ENCODE peak calls at places on chromosomes 11 and 22, in seven cellular contexts. One of them, this sample, is unnamed.

GRCh38 chr22:32725369-32725988 is 76.0 kb upstream of the TIMP3 start:
- DNase-seq in fibroblast of mammary gland: peak; percentile 54
- DNase-seq in endothelial cell: no peak
- DNase-seq in foreskin fibroblast: no peak
- DNase-seq in cardiac muscle cell: no peak
- DNase-seq in RWPE1: no peak
- DNase-seq in AG09319: no peak
- DNase-seq in this sample: no peak

GRCh38 chr11:126519653-126520573 is 164.4 kb downstream of the ST3GAL4 start:
- DNase-seq in fibroblast of mammary gland: no peak
- DNase-seq in endothelial cell: no peak
- DNase-seq in foreskin fibroblast: no peak
- DNase-seq in cardiac muscle cell: no peak
- DNase-seq in RWPE1: no peak
- DNase-seq in AG09319: no peak
- DNase-seq in this sample: no peak

GRCh38 chr11:131910491-131911387 is 540.3 kb downstream of the NTM start:
- DNase-seq in fibroblast of mammary gland: peak; percentile 38
- DNase-seq in endothelial cell: peak; percentile 57
- DNase-seq in foreskin fibroblast: peak; percentile 76
- DNase-seq in cardiac muscle cell: peak; percentile 56
- DNase-seq in RWPE1: peak; percentile 22
- DNase-seq in AG09319: no peak
- DNase-seq in this sample: peak; percentile 69

GRCh38 chr11:121892863-121893262 is 223.2 kb downstream of the BLID start:
- DNase-seq in fibroblast of mammary gland: peak; percentile 56
- DNase-seq in endothelial cell: no peak
- DNase-seq in foreskin fibroblast: peak; percentile 71
- DNase-seq in cardiac muscle cell: peak; percentile 30
- DNase-seq in RWPE1: no peak
- DNase-seq in AG09319: no peak
- DNase-seq in this sample: no peak

GRCh38 chr11:14029415-14029814 is 66.9 kb downstream of the SPON1 start:
- DNase-seq in fibroblast of mammary gland: no peak
- DNase-seq in endothelial cell: no peak
- DNase-seq in foreskin fibroblast: no peak
- DNase-seq in cardiac muscle cell: peak; percentile 3
- DNase-seq in RWPE1: no peak
- DNase-seq in AG09319: no peak
- DNase-seq in this sample: peak; percentile 14

GRCh38 chr11:29208117-29208516 is 808.7 kb downstream of the KCNA4 start:
- DNase-seq in fibroblast of mammary gland: no peak
- DNase-seq in endothelial cell: no peak
- DNase-seq in foreskin fibroblast: no peak
- DNase-seq in cardiac muscle cell: peak; percentile 25
- DNase-seq in RWPE1: no peak
- DNase-seq in AG09319: no peak
- DNase-seq in this sample: no peak

GRCh38 chr11:2708151-2708581 is 8.4 kb upstream of the KCNQ1OT1 start:
- DNase-seq in fibroblast of mammary gland: no peak
- DNase-seq in endothelial cell: no peak
- DNase-seq in foreskin fibroblast: peak; percentile 36
- DNase-seq in cardiac muscle cell: peak; percentile 55
- DNase-seq in RWPE1: no peak
- DNase-seq in AG09319: no peak
- DNase-seq in this sample: no peak

GRCh38 chr22:29200901-29201300 is 4.8 kb upstream of the EMID1 start:
- DNase-seq in fibroblast of mammary gland: no peak
- DNase-seq in endothelial cell: no peak
- DNase-seq in foreskin fibroblast: no peak
- DNase-seq in cardiac muscle cell: no peak
- DNase-seq in RWPE1: no peak
- DNase-seq in AG09319: no peak
- DNase-seq in this sample: no peak

GRCh38 chr11:74755395-74755995 is 6.8 kb downstream of the RNF169 start:
- DNase-seq in fibroblast of mammary gland: peak; percentile 27
- DNase-seq in endothelial cell: no peak
- DNase-seq in foreskin fibroblast: no peak
- DNase-seq in cardiac muscle cell: no peak
- DNase-seq in RWPE1: no peak
- DNase-seq in AG09319: no peak
- DNase-seq in this sample: no peak

GRCh38 chr11:74371269-74372039 is 26.8 kb downstream of the PGM2L1 start:
- DNase-seq in fibroblast of mammary gland: peak; percentile 13
- DNase-seq in endothelial cell: no peak
- DNase-seq in foreskin fibroblast: peak; percentile 49
- DNase-seq in cardiac muscle cell: peak; percentile 21
- DNase-seq in RWPE1: peak; percentile 38
- DNase-seq in AG09319: peak; percentile 3
- DNase-seq in this sample: no peak

GRCh38 chr11:15434529-15434928 is 319.8 kb downstream of the INSC start:
- DNase-seq in fibroblast of mammary gland: no peak
- DNase-seq in endothelial cell: no peak
- DNase-seq in foreskin fibroblast: no peak
- DNase-seq in cardiac muscle cell: no peak
- DNase-seq in RWPE1: no peak
- DNase-seq in AG09319: no peak
- DNase-seq in this sample: no peak

GRCh38 chr11:12053606-12054361 is 45.4 kb upstream of the DKK3 start:
- DNase-seq in fibroblast of mammary gland: peak; percentile 91
- DNase-seq in endothelial cell: no peak
- DNase-seq in foreskin fibroblast: peak; percentile 53
- DNase-seq in cardiac muscle cell: peak; percentile 81
- DNase-seq in RWPE1: no peak
- DNase-seq in AG09319: peak; percentile 39
- DNase-seq in this sample: no peak

GRCh38 chr11:134142536-134142935 is 73.7 kb downstream of the JAM3 start:
- DNase-seq in fibroblast of mammary gland: peak; percentile 61
- DNase-seq in endothelial cell: no peak
- DNase-seq in foreskin fibroblast: peak; percentile 44
- DNase-seq in cardiac muscle cell: peak; percentile 65
- DNase-seq in RWPE1: no peak
- DNase-seq in AG09319: no peak
- DNase-seq in this sample: no peak

GRCh38 chr11:8250981-8251620 is 12.6 kb downstream of the LMO1 start:
- DNase-seq in fibroblast of mammary gland: no peak
- DNase-seq in endothelial cell: no peak
- DNase-seq in foreskin fibroblast: no peak
- DNase-seq in cardiac muscle cell: no peak
- DNase-seq in RWPE1: no peak
- DNase-seq in AG09319: no peak
- DNase-seq in this sample: no peak

GRCh38 chr11:109865558-109866186 is 227.5 kb upstream of the ZC3H12C start:
- DNase-seq in fibroblast of mammary gland: no peak
- DNase-seq in endothelial cell: no peak
- DNase-seq in foreskin fibroblast: no peak
- DNase-seq in cardiac muscle cell: no peak
- DNase-seq in RWPE1: no peak
- DNase-seq in AG09319: no peak
- DNase-seq in this sample: no peak

GRCh38 chr11:45736424-45736823 is 68.5 kb upstream of the SLC35C1 start:
- DNase-seq in fibroblast of mammary gland: peak; percentile 64
- DNase-seq in endothelial cell: no peak
- DNase-seq in foreskin fibroblast: peak; percentile 14
- DNase-seq in cardiac muscle cell: peak; percentile 66
- DNase-seq in RWPE1: peak; percentile 75
- DNase-seq in AG09319: no peak
- DNase-seq in this sample: no peak

GRCh38 chr11:43930868-43931716 is 11.3 kb upstream of the C11orf96 start:
- DNase-seq in fibroblast of mammary gland: peak; percentile 61
- DNase-seq in endothelial cell: no peak
- DNase-seq in foreskin fibroblast: peak; percentile 44
- DNase-seq in cardiac muscle cell: peak; percentile 68
- DNase-seq in RWPE1: no peak
- DNase-seq in AG09319: no peak
- DNase-seq in this sample: no peak

GRCh38 chr11:973237-973636 is 47.6 kb downstream of the AP2A2 start:
- DNase-seq in fibroblast of mammary gland: no peak
- DNase-seq in endothelial cell: no peak
- DNase-seq in foreskin fibroblast: no peak
- DNase-seq in cardiac muscle cell: no peak
- DNase-seq in RWPE1: no peak
- DNase-seq in AG09319: no peak
- DNase-seq in this sample: no peak

GRCh38 chr11:978073-978720 is 52.5 kb downstream of the AP2A2 start:
- DNase-seq in fibroblast of mammary gland: no peak
- DNase-seq in endothelial cell: no peak
- DNase-seq in foreskin fibroblast: no peak
- DNase-seq in cardiac muscle cell: no peak
- DNase-seq in RWPE1: no peak
- DNase-seq in AG09319: no peak
- DNase-seq in this sample: no peak

GRCh38 chr11:978781-979180 is 53.1 kb downstream of the AP2A2 start:
- DNase-seq in fibroblast of mammary gland: no peak
- DNase-seq in endothelial cell: no peak
- DNase-seq in foreskin fibroblast: no peak
- DNase-seq in cardiac muscle cell: no peak
- DNase-seq in RWPE1: no peak
- DNase-seq in AG09319: no peak
- DNase-seq in this sample: no peak

GRCh38 chr11:976431-977160 is 50.9 kb downstream of the AP2A2 start:
- DNase-seq in fibroblast of mammary gland: peak; percentile 71
- DNase-seq in endothelial cell: no peak
- DNase-seq in foreskin fibroblast: peak; percentile 82
- DNase-seq in cardiac muscle cell: peak; percentile 70
- DNase-seq in RWPE1: no peak
- DNase-seq in AG09319: no peak
- DNase-seq in this sample: no peak

DNA sequence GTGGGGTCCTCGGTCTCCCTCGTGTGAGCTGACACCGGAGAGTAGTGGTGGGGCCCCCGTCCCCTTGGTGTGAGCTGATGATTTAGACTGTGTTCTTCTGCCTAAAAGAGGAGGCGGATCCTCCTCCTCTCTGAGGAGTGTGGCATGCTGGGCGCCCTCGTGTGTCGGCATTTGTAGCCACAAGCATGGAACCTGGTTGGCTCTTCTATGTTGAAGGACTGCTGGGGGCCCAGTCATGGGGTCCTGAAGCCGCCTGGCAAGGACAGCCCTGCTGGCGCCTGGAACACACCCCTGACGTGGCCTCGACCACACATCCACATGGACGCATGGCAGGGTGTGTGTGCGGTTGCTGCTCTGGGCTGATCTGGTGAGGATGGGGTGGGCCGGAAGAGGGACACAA is 50.2 kb downstream of the AP2A2 start:
- DNase-seq in fibroblast of mammary gland: peak; percentile 39
- DNase-seq in endothelial cell: peak; percentile 37
- DNase-seq in foreskin fibroblast: peak; percentile 77
- DNase-seq in cardiac muscle cell: peak; percentile 54
- DNase-seq in RWPE1: no peak
- DNase-seq in AG09319: no peak
- DNase-seq in this sample: peak; percentile 44
- TF ChIP-seq CTCF in fibroblast of mammary gland: peak; percentile 15
- TF ChIP-seq CTCF in endothelial cell: no peak
- TF ChIP-seq CTCF in foreskin fibroblast: peak; percentile 32
- TF ChIP-seq CTCF in cardiac muscle cell: peak; percentile 46
- TF ChIP-seq CTCF in RWPE1: no peak
- TF ChIP-seq CTCF in AG09319: peak; percentile 39
- TF ChIP-seq CTCF in this sample: no peak

DNA sequence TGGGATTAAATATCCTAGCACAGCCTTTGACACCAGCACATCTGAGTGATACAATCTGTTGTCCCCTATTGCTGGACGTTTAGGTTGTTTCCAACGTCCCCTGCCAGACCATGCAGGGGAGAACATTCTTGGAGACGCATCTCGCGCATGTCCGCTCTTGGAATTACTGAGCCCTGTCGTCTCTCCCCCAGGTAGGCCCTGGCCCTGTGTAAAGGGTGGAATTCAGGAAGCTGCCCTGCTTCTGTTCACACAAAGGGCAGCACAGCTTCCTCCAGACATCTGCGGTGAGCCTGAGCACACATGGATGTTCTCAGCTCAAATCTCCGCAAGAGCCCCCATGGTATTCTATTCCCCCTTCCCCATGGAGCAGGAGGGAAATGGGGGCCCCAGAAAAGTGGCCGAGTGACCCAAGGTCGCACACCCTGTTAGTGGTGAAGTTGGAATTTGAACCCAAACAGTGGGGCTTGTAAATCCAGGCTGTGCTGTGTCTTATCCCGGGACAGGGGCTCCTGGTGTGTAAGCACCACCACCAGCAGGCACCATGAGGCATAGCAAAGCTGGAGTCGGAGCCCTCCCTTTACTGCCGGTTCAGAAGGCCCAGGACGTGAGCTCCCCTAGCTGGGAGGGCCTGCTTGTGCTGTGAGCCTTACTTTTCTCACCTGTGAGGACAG is 5.0 kb upstream of the FGF19 start:
- DNase-seq in fibroblast of mammary gland: no peak
- DNase-seq in endothelial cell: no peak
- DNase-seq in foreskin fibroblast: no peak
- DNase-seq in cardiac muscle cell: no peak
- DNase-seq in RWPE1: no peak
- DNase-seq in AG09319: no peak
- DNase-seq in this sample: no peak
- TF ChIP-seq CTCF in fibroblast of mammary gland: no peak
- TF ChIP-seq CTCF in endothelial cell: no peak
- TF ChIP-seq CTCF in foreskin fibroblast: no peak
- TF ChIP-seq CTCF in cardiac muscle cell: no peak
- TF ChIP-seq CTCF in RWPE1: no peak
- TF ChIP-seq CTCF in AG09319: no peak
- TF ChIP-seq CTCF in this sample: no peak

GRCh38 chr11:96156379-96156722 is 186.6 kb downstream of the MAML2 start:
- DNase-seq in fibroblast of mammary gland: no peak
- DNase-seq in endothelial cell: no peak
- DNase-seq in foreskin fibroblast: no peak
- DNase-seq in cardiac muscle cell: no peak
- DNase-seq in RWPE1: no peak
- DNase-seq in AG09319: no peak
- DNase-seq in this sample: no peak

GRCh38 chr11:96154802-96155520 is 188.0 kb downstream of the MAML2 start:
- DNase-seq in fibroblast of mammary gland: peak; percentile 85
- DNase-seq in endothelial cell: no peak
- DNase-seq in foreskin fibroblast: peak; percentile 69
- DNase-seq in cardiac muscle cell: peak; percentile 64
- DNase-seq in RWPE1: no peak
- DNase-seq in AG09319: no peak
- DNase-seq in this sample: no peak

GRCh38 chr11:96157517-96157873 is 185.5 kb downstream of the MAML2 start:
- DNase-seq in fibroblast of mammary gland: no peak
- DNase-seq in endothelial cell: no peak
- DNase-seq in foreskin fibroblast: no peak
- DNase-seq in cardiac muscle cell: no peak
- DNase-seq in RWPE1: no peak
- DNase-seq in AG09319: no peak
- DNase-seq in this sample: no peak

GRCh38 chr11:96158126-96158525 is 184.9 kb downstream of the MAML2 start:
- DNase-seq in fibroblast of mammary gland: no peak
- DNase-seq in endothelial cell: no peak
- DNase-seq in foreskin fibroblast: no peak
- DNase-seq in cardiac muscle cell: no peak
- DNase-seq in RWPE1: no peak
- DNase-seq in AG09319: no peak
- DNase-seq in this sample: no peak

GRCh38 chr11:96155627-96156378 is 187.2 kb downstream of the MAML2 start:
- DNase-seq in fibroblast of mammary gland: peak; percentile 99
- DNase-seq in endothelial cell: no peak
- DNase-seq in foreskin fibroblast: peak; percentile 95
- DNase-seq in cardiac muscle cell: peak; percentile 99
- DNase-seq in RWPE1: peak; percentile 73
- DNase-seq in AG09319: peak; percentile 81
- DNase-seq in this sample: no peak
- TF ChIP-seq CTCF in fibroblast of mammary gland: peak; percentile 43
- TF ChIP-seq CTCF in endothelial cell: no peak
- TF ChIP-seq CTCF in foreskin fibroblast: peak; percentile 28
- TF ChIP-seq CTCF in cardiac muscle cell: peak; percentile 49
- TF ChIP-seq CTCF in RWPE1: no peak
- TF ChIP-seq CTCF in AG09319: peak; percentile 31
- TF ChIP-seq CTCF in this sample: no peak

GRCh38 chr22:39314251-39314971 is 5.0 kb downstream of the RPL3 start:
- DNase-seq in fibroblast of mammary gland: no peak
- DNase-seq in endothelial cell: no peak
- DNase-seq in foreskin fibroblast: no peak
- DNase-seq in cardiac muscle cell: no peak
- DNase-seq in RWPE1: no peak
- DNase-seq in AG09319: no peak
- DNase-seq in this sample: no peak
- TF ChIP-seq CTCF in fibroblast of mammary gland: no peak
- TF ChIP-seq CTCF in endothelial cell: no peak
- TF ChIP-seq CTCF in foreskin fibroblast: no peak
- TF ChIP-seq CTCF in cardiac muscle cell: peak; percentile 19
- TF ChIP-seq CTCF in RWPE1: no peak
- TF ChIP-seq CTCF in AG09319: no peak
- TF ChIP-seq CTCF in this sample: no peak